ENCODE peak calls at places on chromosome 7, in ten cellular contexts. One of them, this sample, is unnamed.

GRCh38 chr7:71828361-71828760 is 583.8 kb downstream of the CALN1 start:
- DNase-seq in heart right ventricle: no peak
- DNase-seq in adipocyte: no peak
- DNase-seq in IMR-90: no peak
- DNase-seq in H7: no peak
- DNase-seq in mesendoderm: no peak
- DNase-seq in CD8-positive, alpha-beta T cell: no peak
- DNase-seq in fibroblast of villous mesenchyme: no peak
- DNase-seq in mucosa of descending colon: no peak
- DNase-seq in prostate gland: no peak
- DNase-seq in this sample: no peak

GRCh38 chr7:17099083-17099973 is 199.1 kb upstream of the AHR start:
- DNase-seq in CD8-positive, alpha-beta T cell: no peak
- DNase-seq in mucosa of descending colon: peak
- DNase-seq in IMR-90: no peak
- DNase-seq in fibroblast of villous mesenchyme: peak
- DNase-seq in mesendoderm: peak
- DNase-seq in H7: no peak
- DNase-seq in prostate gland: peak
- DNase-seq in adipocyte: peak
- DNase-seq in heart right ventricle: peak
- DNase-seq in this sample: peak

GRCh38 chr7:108246227-108246837 is 116.2 kb upstream of the LAMB4 start:
- DNase-seq in H7: no peak
- DNase-seq in IMR-90: peak
- DNase-seq in adipocyte: peak
- DNase-seq in mucosa of descending colon: no peak
- DNase-seq in mesendoderm: peak
- DNase-seq in prostate gland: no peak
- DNase-seq in heart right ventricle: no peak
- DNase-seq in CD8-positive, alpha-beta T cell: no peak
- DNase-seq in fibroblast of villous mesenchyme: peak
- DNase-seq in this sample: peak

GRCh38 chr7:54632696-54633095 is 90.5 kb downstream of the VSTM2A start:
- DNase-seq in CD8-positive, alpha-beta T cell: no peak
- DNase-seq in prostate gland: no peak
- DNase-seq in adipocyte: no peak
- DNase-seq in heart right ventricle: no peak
- DNase-seq in IMR-90: no peak
- DNase-seq in H7: peak
- DNase-seq in mucosa of descending colon: no peak
- DNase-seq in fibroblast of villous mesenchyme: no peak
- DNase-seq in mesendoderm: peak
- DNase-seq in this sample: no peak

GRCh38 chr7:7799138-7799537 is 80.7 kb upstream of the RPA3 start:
- DNase-seq in IMR-90: peak
- DNase-seq in fibroblast of villous mesenchyme: peak
- DNase-seq in mucosa of descending colon: no peak
- DNase-seq in adipocyte: peak
- DNase-seq in heart right ventricle: no peak
- DNase-seq in CD8-positive, alpha-beta T cell: no peak
- DNase-seq in mesendoderm: peak
- DNase-seq in H7: no peak
- DNase-seq in prostate gland: no peak
- DNase-seq in this sample: peak

GRCh38 chr7:116843373-116843772 is 19.0 kb upstream of the CAPZA2 start:
- DNase-seq in prostate gland: no peak
- DNase-seq in mesendoderm: no peak
- DNase-seq in heart right ventricle: no peak
- DNase-seq in adipocyte: no peak
- DNase-seq in IMR-90: no peak
- DNase-seq in fibroblast of villous mesenchyme: no peak
- DNase-seq in mucosa of descending colon: no peak
- DNase-seq in CD8-positive, alpha-beta T cell: no peak
- DNase-seq in H7: no peak
- DNase-seq in this sample: no peak

GRCh38 chr7:47843291-47843690 is 105.0 kb downstream of the PKD1L1 start:
- DNase-seq in CD8-positive, alpha-beta T cell: no peak
- DNase-seq in adipocyte: no peak
- DNase-seq in heart right ventricle: no peak
- DNase-seq in H7: no peak
- DNase-seq in IMR-90: no peak
- DNase-seq in mucosa of descending colon: no peak
- DNase-seq in prostate gland: no peak
- DNase-seq in mesendoderm: no peak
- DNase-seq in fibroblast of villous mesenchyme: no peak
- DNase-seq in this sample: no peak

GRCh38 chr7:111074071-111074771 is 16.7 kb upstream of the LRRN3 start:
- DNase-seq in fibroblast of villous mesenchyme: no peak
- DNase-seq in IMR-90: no peak
- DNase-seq in mesendoderm: no peak
- DNase-seq in H7: no peak
- DNase-seq in CD8-positive, alpha-beta T cell: no peak
- DNase-seq in mucosa of descending colon: no peak
- DNase-seq in heart right ventricle: no peak
- DNase-seq in adipocyte: peak
- DNase-seq in prostate gland: no peak
- DNase-seq in this sample: peak

GRCh38 chr7:133510326-133511055 is 257.6 kb downstream of the EXOC4 start:
- DNase-seq in CD8-positive, alpha-beta T cell: no peak
- DNase-seq in adipocyte: no peak
- DNase-seq in prostate gland: no peak
- DNase-seq in mucosa of descending colon: no peak
- DNase-seq in heart right ventricle: no peak
- DNase-seq in fibroblast of villous mesenchyme: no peak
- DNase-seq in IMR-90: peak
- DNase-seq in H7: no peak
- DNase-seq in mesendoderm: peak
- DNase-seq in this sample: peak

GRCh38 chr7:104328308-104328969 is at the start of gene LHFPL3:
- DNase-seq in CD8-positive, alpha-beta T cell: no peak
- DNase-seq in mesendoderm: peak
- DNase-seq in heart right ventricle: no peak
- DNase-seq in mucosa of descending colon: no peak
- DNase-seq in H7: peak
- DNase-seq in adipocyte: peak
- DNase-seq in IMR-90: no peak
- DNase-seq in fibroblast of villous mesenchyme: no peak
- DNase-seq in prostate gland: no peak
- DNase-seq in this sample: no peak

GRCh38 chr7:22445140-22445722 is 54.8 kb downstream of the STEAP1B start:
- DNase-seq in H7: peak
- DNase-seq in fibroblast of villous mesenchyme: peak
- DNase-seq in heart right ventricle: peak
- DNase-seq in IMR-90: peak
- DNase-seq in adipocyte: no peak
- DNase-seq in CD8-positive, alpha-beta T cell: no peak
- DNase-seq in mucosa of descending colon: peak
- DNase-seq in mesendoderm: no peak
- DNase-seq in prostate gland: peak
- DNase-seq in this sample: peak

GRCh38 chr7:151085329-151085690 is 965 bp upstream of the AGAP3 start:
- DNase-seq in adipocyte: no peak
- DNase-seq in IMR-90: no peak
- DNase-seq in mucosa of descending colon: peak
- DNase-seq in mesendoderm: no peak
- DNase-seq in CD8-positive, alpha-beta T cell: no peak
- DNase-seq in heart right ventricle: no peak
- DNase-seq in H7: no peak
- DNase-seq in prostate gland: no peak
- DNase-seq in fibroblast of villous mesenchyme: no peak
- DNase-seq in this sample: no peak

DNA sequence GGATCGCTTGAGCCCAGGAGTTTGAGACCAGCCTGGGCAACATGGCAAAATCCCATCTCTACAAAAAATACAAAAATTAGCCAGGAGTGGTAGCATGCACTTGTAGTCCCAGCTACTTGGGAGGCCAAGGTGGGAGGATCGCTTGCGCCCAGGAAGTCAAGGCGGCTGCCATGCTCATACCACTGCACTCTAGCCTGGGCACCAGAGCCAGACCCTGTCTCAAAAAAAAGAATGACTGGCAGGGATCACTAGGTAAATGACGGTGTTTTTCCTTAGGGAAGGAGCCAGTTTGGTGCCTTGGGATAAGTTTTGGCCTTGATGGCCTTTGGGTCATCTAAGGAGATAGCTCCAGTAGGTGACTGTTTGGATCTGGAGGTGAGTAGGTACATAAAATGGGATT is 8.9 kb downstream of the TMEM248 start:
- DNase-seq in IMR-90: no peak
- DNase-seq in mesendoderm: no peak
- DNase-seq in heart right ventricle: no peak
- DNase-seq in fibroblast of villous mesenchyme: no peak
- DNase-seq in mucosa of descending colon: no peak
- DNase-seq in prostate gland: no peak
- DNase-seq in CD8-positive, alpha-beta T cell: no peak
- DNase-seq in H7: no peak
- DNase-seq in adipocyte: no peak
- DNase-seq in this sample: no peak
- H3K4me3 ChIP-seq in IMR-90: no peak
- H3K4me3 ChIP-seq in mesendoderm: no peak
- H3K4me3 ChIP-seq in heart right ventricle: no peak
- H3K4me3 ChIP-seq in fibroblast of villous mesenchyme: no peak
- H3K4me3 ChIP-seq in mucosa of descending colon: no peak
- H3K4me3 ChIP-seq in prostate gland: no peak
- H3K4me3 ChIP-seq in CD8-positive, alpha-beta T cell: no peak
- H3K4me3 ChIP-seq in H7: no peak
- H3K4me3 ChIP-seq in adipocyte: no peak
- H3K4me3 ChIP-seq in this sample: no peak

DNA sequence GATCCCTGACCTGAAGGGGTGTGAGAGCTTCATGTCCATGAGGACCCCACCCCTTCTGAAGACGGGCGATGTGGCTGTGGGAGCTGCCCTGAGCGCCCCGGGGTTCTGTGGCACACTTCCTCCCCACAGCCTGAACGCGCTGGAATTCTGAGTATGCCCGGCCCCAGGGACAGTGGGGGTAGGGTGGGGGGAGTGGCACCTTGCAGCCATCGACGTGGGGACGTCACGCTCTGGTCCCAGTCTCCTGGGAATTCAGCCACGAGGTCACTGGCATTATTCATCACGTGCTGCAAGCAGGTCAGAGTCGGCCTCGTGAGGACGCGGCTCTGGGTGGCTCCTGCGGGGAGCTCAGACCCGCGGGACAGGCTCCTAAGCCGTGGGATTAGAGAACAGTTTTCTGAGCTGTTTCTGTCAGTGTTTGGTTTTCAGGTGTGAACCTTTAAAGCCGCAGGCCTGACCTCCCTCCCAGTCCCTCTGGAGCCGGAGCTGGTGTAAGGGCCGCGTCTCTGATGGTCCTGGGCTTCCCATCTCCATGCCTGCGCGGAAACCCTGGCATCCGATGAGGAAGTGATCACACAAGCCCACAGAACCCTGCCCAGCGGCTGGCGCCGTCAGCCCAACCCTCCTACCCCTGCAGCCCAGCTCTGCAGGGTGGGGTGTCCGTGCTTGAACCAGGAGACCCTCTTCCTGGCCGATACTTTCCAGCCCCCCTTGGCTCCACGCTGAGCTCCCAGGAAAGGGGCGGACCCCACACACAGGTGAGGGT is 16.2 kb downstream of the GPR146 start:
- DNase-seq in prostate gland: no peak
- DNase-seq in fibroblast of villous mesenchyme: no peak
- DNase-seq in IMR-90: no peak
- DNase-seq in mucosa of descending colon: no peak
- DNase-seq in adipocyte: no peak
- DNase-seq in CD8-positive, alpha-beta T cell: no peak
- DNase-seq in heart right ventricle: no peak
- DNase-seq in H7: peak
- DNase-seq in mesendoderm: peak
- DNase-seq in this sample: no peak
- H3K4me3 ChIP-seq in prostate gland: no peak
- H3K4me3 ChIP-seq in fibroblast of villous mesenchyme: peak
- H3K4me3 ChIP-seq in IMR-90: no peak
- H3K4me3 ChIP-seq in mucosa of descending colon: no peak
- H3K4me3 ChIP-seq in adipocyte: no peak
- H3K4me3 ChIP-seq in CD8-positive, alpha-beta T cell: no peak
- H3K4me3 ChIP-seq in heart right ventricle: no peak
- H3K4me3 ChIP-seq in H7: peak
- H3K4me3 ChIP-seq in mesendoderm: no peak
- H3K4me3 ChIP-seq in this sample: no peak

GRCh38 chr7:114358911-114359310 is 55.7 kb upstream of the FOXP2 start:
- DNase-seq in IMR-90: no peak
- DNase-seq in adipocyte: no peak
- DNase-seq in fibroblast of villous mesenchyme: no peak
- DNase-seq in heart right ventricle: no peak
- DNase-seq in CD8-positive, alpha-beta T cell: no peak
- DNase-seq in mucosa of descending colon: no peak
- DNase-seq in prostate gland: no peak
- DNase-seq in H7: no peak
- DNase-seq in mesendoderm: no peak
- DNase-seq in this sample: no peak

GRCh38 chr7:114368492-114368891 is 46.1 kb upstream of the FOXP2 start:
- DNase-seq in mucosa of descending colon: no peak
- DNase-seq in adipocyte: no peak
- DNase-seq in heart right ventricle: no peak
- DNase-seq in mesendoderm: no peak
- DNase-seq in IMR-90: no peak
- DNase-seq in CD8-positive, alpha-beta T cell: no peak
- DNase-seq in H7: no peak
- DNase-seq in prostate gland: no peak
- DNase-seq in fibroblast of villous mesenchyme: no peak
- DNase-seq in this sample: no peak

GRCh38 chr7:114364151-114364550 is 50.5 kb upstream of the FOXP2 start:
- DNase-seq in fibroblast of villous mesenchyme: no peak
- DNase-seq in H7: peak
- DNase-seq in mesendoderm: no peak
- DNase-seq in IMR-90: no peak
- DNase-seq in heart right ventricle: no peak
- DNase-seq in CD8-positive, alpha-beta T cell: no peak
- DNase-seq in adipocyte: no peak
- DNase-seq in mucosa of descending colon: no peak
- DNase-seq in prostate gland: no peak
- DNase-seq in this sample: no peak

DNA sequence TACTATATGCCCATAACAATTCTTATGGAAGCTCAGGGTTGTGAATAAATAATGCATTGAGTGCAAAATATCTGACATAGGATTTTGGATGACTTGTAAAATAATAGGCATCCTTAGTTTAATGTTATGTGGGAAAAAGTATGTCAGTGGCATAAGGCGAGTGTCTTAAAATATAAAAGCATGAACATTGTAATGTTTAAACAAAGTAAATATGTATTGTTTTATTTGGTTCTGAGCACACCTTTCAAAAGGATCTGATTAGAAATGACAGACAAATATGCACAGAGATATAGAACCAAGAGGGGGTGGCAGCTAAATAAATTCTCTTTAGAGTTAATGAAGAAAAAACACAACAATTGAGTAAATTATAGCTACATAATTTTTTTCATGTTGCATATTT is 51.3 kb upstream of the FOXP2 start:
- DNase-seq in mesendoderm: no peak
- DNase-seq in H7: no peak
- DNase-seq in mucosa of descending colon: no peak
- DNase-seq in prostate gland: no peak
- DNase-seq in fibroblast of villous mesenchyme: no peak
- DNase-seq in CD8-positive, alpha-beta T cell: no peak
- DNase-seq in IMR-90: no peak
- DNase-seq in adipocyte: no peak
- DNase-seq in heart right ventricle: no peak
- DNase-seq in this sample: no peak
- H3K4me3 ChIP-seq in mesendoderm: no peak
- H3K4me3 ChIP-seq in H7: no peak
- H3K4me3 ChIP-seq in mucosa of descending colon: no peak
- H3K4me3 ChIP-seq in prostate gland: no peak
- H3K4me3 ChIP-seq in fibroblast of villous mesenchyme: no peak
- H3K4me3 ChIP-seq in CD8-positive, alpha-beta T cell: no peak
- H3K4me3 ChIP-seq in IMR-90: no peak
- H3K4me3 ChIP-seq in adipocyte: no peak
- H3K4me3 ChIP-seq in heart right ventricle: no peak
- H3K4me3 ChIP-seq in this sample: no peak

GRCh38 chr7:2197436-2198155 is 35.1 kb downstream of the MAD1L1 start:
- DNase-seq in fibroblast of villous mesenchyme: no peak
- DNase-seq in IMR-90: no peak
- DNase-seq in heart right ventricle: no peak
- DNase-seq in prostate gland: no peak
- DNase-seq in adipocyte: no peak
- DNase-seq in H7: no peak
- DNase-seq in mesendoderm: peak
- DNase-seq in mucosa of descending colon: no peak
- DNase-seq in CD8-positive, alpha-beta T cell: no peak
- DNase-seq in this sample: no peak
- H3K4me3 ChIP-seq in fibroblast of villous mesenchyme: no peak
- H3K4me3 ChIP-seq in IMR-90: no peak
- H3K4me3 ChIP-seq in heart right ventricle: no peak
- H3K4me3 ChIP-seq in prostate gland: no peak
- H3K4me3 ChIP-seq in adipocyte: no peak
- H3K4me3 ChIP-seq in H7: no peak
- H3K4me3 ChIP-seq in mesendoderm: no peak
- H3K4me3 ChIP-seq in mucosa of descending colon: no peak
- H3K4me3 ChIP-seq in CD8-positive, alpha-beta T cell: no peak
- H3K4me3 ChIP-seq in this sample: no peak